ENCODE peak calls at places on chromosome 16, in six cellular contexts. One of them, this sample, is unnamed.

GRCh38 chr16:4515611-4516233 is 22.9 kb downstream of the CDIP1 start:
- DNase-seq in fibroblast of lung: no peak
- DNase-seq in GF-D8: peak
- DNase-seq in stomach: no peak
- DNase-seq in CD8-positive, alpha-beta memory T cell: no peak
- DNase-seq in brain microvascular endothelial cell: no peak
- DNase-seq in this sample: no peak

GRCh38 chr16:53085539-53086450 is 31.0 kb downstream of the CHD9 start:
- DNase-seq in brain microvascular endothelial cell: no peak
- DNase-seq in stomach: no peak
- DNase-seq in fibroblast of lung: peak
- DNase-seq in GF-D8: no peak
- DNase-seq in CD8-positive, alpha-beta memory T cell: no peak
- DNase-seq in this sample: no peak

GRCh38 chr16:63904930-63905329 is 1216.9 kb downstream of the CDH11 start:
- DNase-seq in CD8-positive, alpha-beta memory T cell: peak
- DNase-seq in brain microvascular endothelial cell: no peak
- DNase-seq in stomach: no peak
- DNase-seq in fibroblast of lung: no peak
- DNase-seq in GF-D8: no peak
- DNase-seq in this sample: no peak

GRCh38 chr16:11379420-11379819 is 34.2 kb downstream of the RMI2 start:
- DNase-seq in fibroblast of lung: peak
- DNase-seq in GF-D8: no peak
- DNase-seq in stomach: peak
- DNase-seq in brain microvascular endothelial cell: no peak
- DNase-seq in CD8-positive, alpha-beta memory T cell: peak
- DNase-seq in this sample: no peak

GRCh38 chr16:20073203-20074088 is at the start of gene GPR139:
- DNase-seq in fibroblast of lung: no peak
- DNase-seq in CD8-positive, alpha-beta memory T cell: no peak
- DNase-seq in stomach: no peak
- DNase-seq in GF-D8: no peak
- DNase-seq in brain microvascular endothelial cell: no peak
- DNase-seq in this sample: peak

GRCh38 chr16:47463771-47464624 is 2.9 kb downstream of the PHKB start:
- DNase-seq in stomach: no peak
- DNase-seq in brain microvascular endothelial cell: no peak
- DNase-seq in GF-D8: no peak
- DNase-seq in fibroblast of lung: no peak
- DNase-seq in CD8-positive, alpha-beta memory T cell: no peak
- DNase-seq in this sample: no peak

GRCh38 chr16:68700120-68700519 is 37.0 kb upstream of the CDH1 start:
- DNase-seq in GF-D8: peak
- DNase-seq in stomach: no peak
- DNase-seq in fibroblast of lung: peak
- DNase-seq in CD8-positive, alpha-beta memory T cell: no peak
- DNase-seq in brain microvascular endothelial cell: no peak
- DNase-seq in this sample: no peak

GRCh38 chr16:2267913-2268666 is at the start of gene RNPS1:
- DNase-seq in CD8-positive, alpha-beta memory T cell: peak
- DNase-seq in fibroblast of lung: peak
- DNase-seq in brain microvascular endothelial cell: peak
- DNase-seq in stomach: peak
- DNase-seq in GF-D8: peak
- DNase-seq in this sample: peak

GRCh38 chr16:84294196-84295142 is at the start of gene WFDC1:
- DNase-seq in fibroblast of lung: no peak
- DNase-seq in brain microvascular endothelial cell: no peak
- DNase-seq in GF-D8: no peak
- DNase-seq in stomach: no peak
- DNase-seq in CD8-positive, alpha-beta memory T cell: no peak
- DNase-seq in this sample: peak